ENCODE peak calls at places on chromosomes 6 and 20, in four cellular contexts. H is SK-N-SH, E is HepG2, C is K562. Y is an unnamed sample.

GRCh38 chr6:41040101-41040910 is 1.3 kb upstream of the UNC5CL start:
- DNase-seq in C (peak; percentile 33), E (peak; percentile 98), H (no peak), Y (no peak)

GRCh38 chr6:166927240-166927941 is 29.0 kb downstream of the RNASET2 start:
- DNase-seq in E (no peak), C (no peak), H (no peak), Y (no peak)

GRCh38 chr20:771741-772464 is 3.6 kb upstream of the SLC52A3 start:
- DNase-seq in H (no peak), C (no peak), E (no peak), Y (no peak)

GRCh38 chr6:21265264-21266044 is 328.1 kb upstream of the SOX4 start:
- DNase-seq in H (no peak), C (no peak), E (no peak), Y (no peak)

GRCh38 chr20:12110711-12111110 is 193.0 kb downstream of the BTBD3 start:
- DNase-seq in C (no peak), H (no peak), E (no peak), Y (no peak)

GRCh38 chr20:45968801-45969711 is 2.9 kb downstream of the ZNF335 start:
- DNase-seq in H (no peak), E (no peak), C (peak; percentile 4), Y (no peak)

GRCh38 chr20:18585134-18585533 is 2.7 kb upstream of the DTD1 start:
- DNase-seq in E (peak; percentile 86), H (no peak), C (no peak), Y (no peak)

GRCh38 chr6:13457577-13457976 is 29.8 kb downstream of the GFOD1 start:
- DNase-seq in C (no peak), H (no peak), E (no peak), Y (no peak)

GRCh38 chr6:33312361-33313104 is 1.3 kb downstream of the TAPBP start:
- DNase-seq in H (peak; percentile 75), C (peak; percentile 68), E (peak; percentile 84), Y (peak; percentile 73)

GRCh38 chr6:137218473-137218916 is 690 bp downstream of the IFNGR1 start:
- DNase-seq in H (peak; percentile 35), C (peak; percentile 38), E (peak; percentile 36), Y (no peak)

GRCh38 chr6:119170427-119171407 is 92.3 kb upstream of the FAM184A start:
- DNase-seq in E (peak; percentile 97), H (no peak), C (no peak), Y (no peak)

GRCh38 chr6:147604373-147604772 is 95.9 kb downstream of the SAMD5 start:
- DNase-seq in C (no peak), E (no peak), H (no peak), Y (no peak)

DNA sequence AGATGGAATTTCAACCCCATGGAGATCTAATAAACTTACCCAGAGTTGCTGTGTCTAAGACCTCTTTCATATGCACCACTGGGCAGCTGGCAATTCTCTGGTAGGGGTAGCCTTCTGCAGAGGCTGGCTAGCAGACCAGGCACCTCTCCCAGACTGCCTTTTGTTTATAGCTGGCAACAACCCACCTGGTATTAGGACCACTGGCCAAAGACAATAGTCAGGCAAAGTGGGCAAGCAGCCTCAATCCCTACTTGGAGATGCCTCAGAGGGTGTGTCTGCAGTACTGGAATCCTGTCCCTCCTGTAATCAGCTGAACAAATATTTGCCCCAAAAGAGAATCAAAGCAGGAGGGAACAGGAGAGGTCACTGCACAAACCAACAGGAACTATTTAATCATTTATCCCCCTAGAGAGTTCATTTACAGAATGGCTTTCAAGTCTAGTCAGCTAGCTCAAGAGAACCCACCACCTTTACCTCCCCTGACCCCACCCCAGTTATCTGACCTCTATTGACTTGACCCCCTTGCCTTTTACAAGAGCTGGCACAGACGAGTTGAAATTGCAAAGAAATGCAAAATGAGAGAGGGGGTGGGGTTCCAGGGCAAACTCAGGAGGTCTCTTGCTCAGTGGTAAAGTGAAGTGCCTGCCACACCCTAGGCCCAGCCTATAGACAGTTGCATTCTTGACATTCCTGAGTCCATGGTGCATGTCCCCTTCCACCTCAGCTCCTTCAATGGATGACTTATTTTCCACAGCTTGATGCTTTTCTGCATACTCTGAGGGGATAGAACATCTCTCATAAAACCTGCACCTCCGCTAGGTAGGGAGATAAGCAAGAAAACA is 2.8 kb downstream of the BCL2L1 start:
- DNase-seq in C (no peak), H (no peak), E (peak; percentile 99), Y (no peak)
- TF ChIP-seq TAF1 in C (no peak), H (no peak), E (peak; percentile 68), Y (no peak)

GRCh38 chr6:153790881-153791473 is 248.1 kb upstream of the OPRM1 start:
- DNase-seq in E (peak; percentile 37), H (peak; percentile 6), C (no peak), Y (no peak)
- TF ChIP-seq TAF1 in E (no peak), H (no peak), C (no peak), Y (no peak)

GRCh38 chr6:70111737-70112136 is 191.1 kb downstream of the COL9A1 start:
- DNase-seq in E (no peak), C (no peak), H (no peak), Y (no peak)

GRCh38 chr6:70112686-70113570 is 190.0 kb downstream of the COL9A1 start:
- DNase-seq in H (no peak), C (no peak), E (no peak), Y (no peak)

GRCh38 chr6:70110128-70111022 is 192.5 kb downstream of the COL9A1 start:
- DNase-seq in H (no peak), C (no peak), E (no peak), Y (no peak)

GRCh38 chr6:70103798-70104197 is 199.1 kb downstream of the COL9A1 start:
- DNase-seq in E (no peak), C (peak; percentile 37), H (no peak), Y (no peak)

DNA sequence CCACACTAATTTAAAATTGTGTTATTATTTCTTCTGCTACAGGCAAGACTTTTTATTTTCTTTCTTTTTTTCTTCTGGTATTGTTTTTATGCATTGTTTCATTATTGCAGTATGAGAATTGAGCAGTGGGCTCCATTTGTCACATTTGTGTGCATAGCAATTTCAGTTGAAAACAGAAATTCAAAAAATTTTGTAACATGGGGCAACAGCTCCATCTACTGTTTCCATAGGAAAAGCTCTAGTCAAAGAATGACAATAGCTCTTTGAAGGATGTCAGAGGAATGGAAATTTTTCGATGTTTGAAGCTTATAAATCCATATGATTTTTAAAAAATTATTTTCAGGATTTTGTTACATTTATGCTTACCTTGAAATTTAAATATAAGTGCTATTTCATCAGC is 194.7 kb downstream of the COL9A1 start:
- DNase-seq in H (peak; percentile 28), E (peak; percentile 19), C (peak; percentile 34), Y (peak; percentile 7)
- TF ChIP-seq TAF1 in H (no peak), E (no peak), C (no peak), Y (no peak)

DNA sequence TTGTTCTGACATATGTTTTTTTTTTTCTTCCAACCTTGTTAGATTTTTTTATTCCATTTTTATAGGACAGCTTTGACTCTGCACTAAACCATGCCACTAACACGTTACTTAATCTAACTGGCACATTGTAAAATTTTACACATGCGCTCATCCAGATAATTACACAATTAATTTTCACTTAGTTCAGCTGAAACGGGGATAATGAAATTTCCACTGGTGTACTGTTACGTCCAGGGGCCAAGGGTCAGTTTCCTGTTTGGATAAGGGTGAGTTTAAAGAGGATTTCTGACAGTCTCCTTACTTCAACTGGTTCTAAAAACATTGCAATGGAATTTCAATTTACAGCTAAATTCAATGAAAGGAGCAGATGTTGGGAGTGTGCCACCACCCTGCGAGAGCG is 221.8 kb upstream of the CEP162 start:
- DNase-seq in E (no peak), H (no peak), C (no peak), Y (no peak)
- TF ChIP-seq TAF1 in E (no peak), H (no peak), C (no peak), Y (no peak)

GRCh38 chr6:31020057-31020456 is 9.8 kb downstream of the MUC22 start:
- DNase-seq in E (no peak), C (no peak), H (no peak), Y (no peak)

GRCh38 chr6:31011153-31011552 is 879 bp downstream of the MUC22 start:
- DNase-seq in C (no peak), H (no peak), E (peak; percentile 76), Y (no peak)

GRCh38 chr6:31016659-31017299 is 6.5 kb downstream of the MUC22 start:
- DNase-seq in H (no peak), E (no peak), C (no peak), Y (no peak)
- TF ChIP-seq TAF1 in H (no peak), E (no peak), C (no peak), Y (no peak)